ENCODE peak calls at places on chromosomes 3 and 15, in nine cellular contexts. V, N, P, S, O, E, T, F and R are unnamed samples.

GRCh38 chr15:40105517-40106202 is 3.0 kb downstream of the BMF start:
- DNase-seq in S (no peak), V (no peak), F (peak; percentile 55), T (no peak), P (peak; percentile 62), O (no peak), N (no peak), E (no peak), R (no peak)

GRCh38 chr3:171765511-171765887 is 44.8 kb downstream of the PLD1 start:
- DNase-seq in E (no peak), P (no peak), O (no peak), T (no peak), N (no peak), F (no peak), S (no peak), V (no peak), R (no peak)

GRCh38 chr3:182621435-182622240 is 171.7 kb upstream of the ATP11B start:
- DNase-seq in F (peak; percentile 39), O (no peak), P (no peak), E (no peak), S (no peak), T (no peak), V (no peak), N (no peak), R (no peak)

GRCh38 chr3:65672876-65673815 is 365.6 kb downstream of the MAGI1 start:
- DNase-seq in T (peak; percentile 58), P (peak; percentile 64), E (no peak), V (peak; percentile 30), S (peak; percentile 65), F (peak; percentile 33), O (peak; percentile 69), N (peak; percentile 32), R (peak; percentile 1)

GRCh38 chr3:93906245-93906644 is 67.5 kb downstream of the PROS1 start:
- DNase-seq in N (no peak), O (no peak), E (no peak), P (no peak), F (no peak), S (no peak), T (peak; percentile 57), V (no peak), R (no peak)

GRCh38 chr15:35912196-35912595 is 366.2 kb upstream of the DPH6 start:
- DNase-seq in N (no peak), T (no peak), E (no peak), S (no peak), V (peak; percentile 5), F (no peak), O (peak; percentile 3), P (no peak), R (no peak)

GRCh38 chr15:73515520-73515919 is 72.6 kb downstream of the REC114 start:
- DNase-seq in V (no peak), F (no peak), N (no peak), O (no peak), E (no peak), S (no peak), T (no peak), P (no peak), R (no peak)

GRCh38 chr15:68526269-68526668 is 52.5 kb upstream of the CORO2B start:
- DNase-seq in F (no peak), O (no peak), S (no peak), P (no peak), T (no peak), V (peak; percentile 63), N (no peak), E (no peak), R (no peak)

GRCh38 chr3:56456117-56456516 is 12.2 kb downstream of the ERC2 start:
- DNase-seq in F (no peak), O (no peak), T (no peak), E (no peak), P (no peak), V (no peak), S (no peak), N (no peak), R (no peak)

GRCh38 chr3:36679384-36680200 is 84.8 kb downstream of the DCLK3 start:
- DNase-seq in T (no peak), N (no peak), E (no peak), P (no peak), S (no peak), F (no peak), V (peak; percentile 84), O (no peak), R (peak; percentile 58)

GRCh38 chr3:195815169-195815771 is 3.5 kb upstream of the MUC4 start:
- DNase-seq in N (no peak), F (no peak), O (peak; percentile 54), S (no peak), P (no peak), V (peak; percentile 30), E (no peak), T (no peak), R (no peak)

DNA sequence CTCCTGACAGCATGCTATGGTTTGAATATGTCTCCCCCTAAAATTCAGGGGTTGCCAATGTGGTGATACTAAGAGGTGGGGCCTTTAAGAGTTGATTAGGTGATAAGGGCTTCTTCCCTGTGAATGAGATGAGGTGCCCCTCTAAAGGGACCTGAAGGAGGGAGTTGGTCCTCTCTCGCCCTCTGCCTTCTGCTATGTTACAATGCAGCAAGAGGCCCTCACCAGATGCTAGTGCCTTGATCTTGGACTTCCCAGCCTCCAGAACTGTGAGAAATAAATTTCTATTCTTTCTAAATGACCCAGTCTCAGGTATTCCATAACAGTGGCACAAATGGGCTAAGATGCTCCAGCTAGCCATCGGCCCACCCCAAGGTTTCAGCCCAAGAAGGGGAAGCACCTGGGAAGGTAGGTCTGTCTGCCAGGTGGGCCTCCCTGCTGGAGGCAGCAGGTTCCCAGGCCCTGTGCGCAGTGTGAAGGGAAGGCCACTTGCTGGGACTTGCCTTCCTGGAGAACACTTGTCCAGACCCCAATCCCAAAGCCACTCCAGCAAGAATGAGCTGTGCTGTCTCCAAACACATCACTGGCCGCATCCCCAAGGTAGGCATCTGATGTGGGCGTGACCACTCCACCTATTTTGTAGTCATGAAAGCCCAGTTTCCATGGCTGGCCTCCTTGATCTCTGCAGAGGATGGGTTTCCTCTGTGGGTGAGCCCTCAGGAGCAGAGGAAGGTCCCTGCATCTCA is 9.0 kb downstream of the TGM4 start:
- DNase-seq in F (no peak), P (no peak), N (no peak), V (no peak), O (no peak), E (no peak), T (no peak), S (no peak), R (no peak)
- TF ChIP-seq CTCF in F (no peak), P (no peak), N (no peak), V (peak; percentile 20), O (peak; percentile 2), E (no peak), T (no peak), S (no peak), R (no peak)

GRCh38 chr15:27770769-27771554 is 328.2 kb downstream of the OCA2 start:
- DNase-seq in F (no peak), P (no peak), V (no peak), S (no peak), N (no peak), O (no peak), T (no peak), E (no peak), R (no peak)
- H3K9me3 ChIP-seq in F (no peaks in the 10 kb centered on the region), P (no peaks in the 10 kb centered on the region), V (peaks cover 50% of the 10 kb centered on the region), S (peaks cover 59% of the 10 kb centered on the region), N (no peaks in the 10 kb centered on the region), O (no peaks in the 10 kb centered on the region), T (peaks cover 16% of the 10 kb centered on the region), E (peaks cover 46% of the 10 kb centered on the region), R (peaks cover 61% of the 10 kb centered on the region)

GRCh38 chr3:73068419-73068818 is 7.0 kb downstream of the EBLN2 start:
- DNase-seq in O (no peak), T (no peak), E (no peak), P (no peak), V (no peak), N (no peak), S (no peak), F (no peak), R (no peak)
- TF ChIP-seq CTCF in O (no peak), T (no peak), E (no peak), P (no peak), V (no peak), N (no peak), S (no peak), F (no peak), R (no peak)

DNA sequence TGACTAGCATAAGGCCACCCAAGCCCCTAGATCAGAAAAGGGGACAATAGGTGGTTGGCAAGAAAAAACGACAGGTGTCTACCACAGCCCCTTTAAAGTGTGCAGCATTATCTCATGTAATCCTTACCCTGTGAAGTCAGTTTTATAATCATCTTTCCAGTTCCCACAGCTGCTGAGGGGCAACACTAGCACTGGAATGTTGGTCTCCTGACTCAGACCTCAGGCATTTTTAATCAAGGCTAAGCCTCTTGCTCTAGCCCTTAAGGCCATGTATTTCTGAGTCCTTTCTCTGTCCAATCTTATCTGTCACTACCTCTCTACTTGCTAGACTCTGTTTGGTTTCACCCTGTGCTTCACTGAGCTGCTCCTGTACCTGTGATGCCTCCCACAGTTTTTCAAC is 171.7 kb downstream of the TLE3 start:
- DNase-seq in S (no peak), E (no peak), P (no peak), T (no peak), O (no peak), V (no peak), N (no peak), F (no peak), R (no peak)
- H3K9me3 ChIP-seq in S (peaks cover 19% of the 10 kb centered on the region), E (peaks cover 26% of the 10 kb centered on the region), P (peaks cover 12% of the 10 kb centered on the region), T (peaks cover 36% of the 10 kb centered on the region), O (peaks cover 15% of the 10 kb centered on the region), V (peaks cover 2% of the 10 kb centered on the region), N (no peaks in the 10 kb centered on the region), F (no peaks in the 10 kb centered on the region), R (peaks cover 5% of the 10 kb centered on the region)

DNA sequence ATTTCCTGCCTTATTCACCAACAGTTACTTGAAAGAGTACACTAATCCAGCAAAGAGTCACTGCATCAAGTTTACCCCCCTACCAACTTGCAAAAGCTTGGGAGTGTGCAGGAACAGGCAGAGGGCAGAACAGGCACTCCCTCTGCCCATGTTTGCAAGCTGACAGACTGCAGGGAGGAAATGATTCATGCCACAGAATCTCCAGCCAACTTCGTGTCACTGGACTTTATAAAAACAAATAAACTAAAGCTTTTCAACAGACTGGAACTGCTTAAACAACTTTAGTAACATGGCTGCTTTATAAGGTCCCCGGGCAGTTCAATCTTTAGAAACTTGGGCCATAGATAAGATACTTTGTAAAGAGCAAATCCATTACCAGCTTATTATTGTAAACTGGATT is 129.5 kb downstream of the THRB start:
- DNase-seq in S (peak; percentile 72), F (no peak), T (no peak), P (peak; percentile 90), N (no peak), V (peak; percentile 91), E (peak; percentile 57), O (peak; percentile 73), R (no peak)
- TF ChIP-seq CTCF in S (no peak), F (no peak), T (peak; percentile 37), P (no peak), N (no peak), V (peak; percentile 42), E (no peak), O (no peak), R (no peak)

DNA sequence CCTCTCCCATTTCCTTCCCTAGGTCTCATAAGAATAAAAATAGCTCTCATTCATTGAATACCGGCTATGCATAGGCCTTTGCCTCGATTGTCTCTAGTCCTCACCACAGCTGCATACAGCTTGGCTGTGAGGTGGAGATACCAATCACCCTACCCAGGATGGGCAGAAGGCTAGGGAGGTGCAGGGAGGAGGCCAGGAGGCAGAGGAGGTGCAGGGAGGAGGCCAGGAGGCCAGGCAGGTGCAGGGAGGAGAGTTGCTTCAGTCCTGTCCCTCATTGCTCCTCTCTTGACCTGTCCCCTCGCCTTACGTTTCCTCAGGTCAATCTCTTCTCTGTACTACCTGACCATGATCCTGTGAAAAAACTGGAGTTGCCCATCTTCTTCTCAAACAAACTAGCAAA is 15.7 kb downstream of the PODXL2 start:
- DNase-seq in P (no peak), O (no peak), N (no peak), T (no peak), F (no peak), S (no peak), V (no peak), E (no peak), R (no peak)
- H3K9me3 ChIP-seq in P (no peaks in the 10 kb centered on the region), O (no peaks in the 10 kb centered on the region), N (no peaks in the 10 kb centered on the region), T (no peaks in the 10 kb centered on the region), F (no peaks in the 10 kb centered on the region), S (no peaks in the 10 kb centered on the region), V (no peaks in the 10 kb centered on the region), E (no peaks in the 10 kb centered on the region), R (no peaks in the 10 kb centered on the region)